ENCODE peak calls at places on chromosomes 6 and 20, in six cellular contexts. P is A549, E is IMR-90, M is H9, Y is OCI-LY7, W is mammary epithelial cell. Z is an unnamed sample.

GRCh38 chr20:44734938-44735337 is 10.7 kb upstream of the KCNK15 start:
- DNase-seq in P (peak), E (peak), M (no peak), Y (no peak), W (peak), Z (peak)

GRCh38 chr6:106520711-106521367 is 108.5 kb downstream of the RTN4IP1 start:
- DNase-seq in P (no peak), E (no peak), M (no peak), Y (peak), W (no peak), Z (no peak)

GRCh38 chr6:16180696-16181428 is 52.0 kb downstream of the MYLIP start:
- DNase-seq in P (no peak), E (no peak), M (no peak), Y (no peak), W (no peak), Z (no peak)

GRCh38 chr6:14726816-14727493 is 518.9 kb upstream of the JARID2 start:
- DNase-seq in P (no peak), E (peak), M (no peak), Y (no peak), W (no peak), Z (no peak)

GRCh38 chr6:1912731-1913130 is 303.0 kb downstream of the FOXC1 start:
- DNase-seq in P (no peak), E (no peak), M (no peak), Y (no peak), W (peak), Z (no peak)

GRCh38 chr20:38645980-38646858 is 44.6 kb downstream of the ARHGAP40 start:
- DNase-seq in P (peak), E (peak), M (peak), Y (peak), W (peak), Z (peak)

GRCh38 chr6:47097092-47097945 is 55.2 kb upstream of the ADGRF1 start:
- DNase-seq in P (peak), E (peak), M (peak), Y (peak), W (peak), Z (peak)

GRCh38 chr6:33314515-33314942 is 651 bp upstream of the TAPBP start:
- DNase-seq in P (peak), E (peak), M (peak), Y (peak), W (peak), Z (no peak)

GRCh38 chr20:61640171-61640570 is 388.1 kb downstream of the CDH4 start:
- DNase-seq in P (no peak), E (peak), M (no peak), Y (no peak), W (no peak), Z (no peak)

GRCh38 chr6:25324076-25324762 is 45.0 kb downstream of the CARMIL1 start:
- DNase-seq in P (no peak), E (no peak), M (no peak), Y (no peak), W (no peak), Z (no peak)

GRCh38 chr6:53492860-53493634 is 51.9 kb downstream of the GCLC start:
- DNase-seq in P (peak), E (peak), M (peak), Y (peak), W (peak), Z (no peak)

GRCh38 chr20:59802018-59802417 is 131.4 kb downstream of the SYCP2 start:
- DNase-seq in P (no peak), E (no peak), M (no peak), Y (no peak), W (no peak), Z (no peak)

GRCh38 chr20:29878777-29879442 is 1378.6 kb upstream of the DEFB115 start:
- DNase-seq in P (no peak), E (no peak), M (no peak), Y (no peak), W (no peak), Z (peak)

GRCh38 chr6:2086328-2087008 is 158.9 kb downstream of the GMDS start:
- DNase-seq in P (no peak), E (no peak), M (no peak), Y (no peak), W (no peak), Z (no peak)

GRCh38 chr20:18702736-18703135 is 110.8 kb upstream of the SCP2D1 start:
- DNase-seq in P (no peak), E (no peak), M (no peak), Y (no peak), W (peak), Z (peak)

GRCh38 chr6:21601932-21602390 is 8.4 kb downstream of the SOX4 start:
- DNase-seq in P (no peak), E (no peak), M (peak), Y (no peak), W (no peak), Z (no peak)

GRCh38 chr6:81766482-81767069 is 14.1 kb upstream of the TENT5A start:
- DNase-seq in P (no peak), E (peak), M (no peak), Y (no peak), W (peak), Z (no peak)

GRCh38 chr6:45902984-45903383 is 112.7 kb downstream of the CLIC5 start:
- DNase-seq in P (no peak), E (no peak), M (no peak), Y (no peak), W (no peak), Z (no peak)

GRCh38 chr20:17507032-17507431 is 24.1 kb downstream of the BFSP1 start:
- DNase-seq in P (no peak), E (no peak), M (no peak), Y (no peak), W (peak), Z (no peak)
- H3K4me2 ChIP-seq in P (no peak), E (no peak), M (no peak), Y (no peak), W (no peak), Z (no peak)

GRCh38 chr6:143546599-143546998 is 35.1 kb upstream of the FUCA2 start:
- DNase-seq in P (no peak), E (no peak), M (no peak), Y (no peak), W (no peak), Z (no peak)

GRCh38 chr6:143545165-143545564 is 33.6 kb upstream of the FUCA2 start:
- DNase-seq in P (no peak), E (no peak), M (no peak), Y (no peak), W (peak), Z (no peak)

GRCh38 chr6:143544019-143544681 is 32.6 kb upstream of the FUCA2 start:
- DNase-seq in P (no peak), E (no peak), M (no peak), Y (no peak), W (no peak), Z (no peak)

GRCh38 chr6:143543435-143543834 is 31.9 kb upstream of the FUCA2 start:
- DNase-seq in P (no peak), E (no peak), M (no peak), Y (no peak), W (no peak), Z (no peak)

GRCh38 chr6:143545976-143546547 is 34.5 kb upstream of the FUCA2 start:
- DNase-seq in P (no peak), E (peak), M (no peak), Y (no peak), W (peak), Z (no peak)
- H3K4me2 ChIP-seq in P (peak), E (peak), M (no peak), Y (no peak), W (no peak), Z (no peak)

GRCh38 chr6:35067234-35067633 is 73.9 kb downstream of the TCP11 start:
- DNase-seq in P (no peak), E (no peak), M (no peak), Y (no peak), W (no peak), Z (peak)
- H3K4me2 ChIP-seq in P (no peak), E (no peak), M (no peak), Y (no peak), W (no peak), Z (no peak)

DNA sequence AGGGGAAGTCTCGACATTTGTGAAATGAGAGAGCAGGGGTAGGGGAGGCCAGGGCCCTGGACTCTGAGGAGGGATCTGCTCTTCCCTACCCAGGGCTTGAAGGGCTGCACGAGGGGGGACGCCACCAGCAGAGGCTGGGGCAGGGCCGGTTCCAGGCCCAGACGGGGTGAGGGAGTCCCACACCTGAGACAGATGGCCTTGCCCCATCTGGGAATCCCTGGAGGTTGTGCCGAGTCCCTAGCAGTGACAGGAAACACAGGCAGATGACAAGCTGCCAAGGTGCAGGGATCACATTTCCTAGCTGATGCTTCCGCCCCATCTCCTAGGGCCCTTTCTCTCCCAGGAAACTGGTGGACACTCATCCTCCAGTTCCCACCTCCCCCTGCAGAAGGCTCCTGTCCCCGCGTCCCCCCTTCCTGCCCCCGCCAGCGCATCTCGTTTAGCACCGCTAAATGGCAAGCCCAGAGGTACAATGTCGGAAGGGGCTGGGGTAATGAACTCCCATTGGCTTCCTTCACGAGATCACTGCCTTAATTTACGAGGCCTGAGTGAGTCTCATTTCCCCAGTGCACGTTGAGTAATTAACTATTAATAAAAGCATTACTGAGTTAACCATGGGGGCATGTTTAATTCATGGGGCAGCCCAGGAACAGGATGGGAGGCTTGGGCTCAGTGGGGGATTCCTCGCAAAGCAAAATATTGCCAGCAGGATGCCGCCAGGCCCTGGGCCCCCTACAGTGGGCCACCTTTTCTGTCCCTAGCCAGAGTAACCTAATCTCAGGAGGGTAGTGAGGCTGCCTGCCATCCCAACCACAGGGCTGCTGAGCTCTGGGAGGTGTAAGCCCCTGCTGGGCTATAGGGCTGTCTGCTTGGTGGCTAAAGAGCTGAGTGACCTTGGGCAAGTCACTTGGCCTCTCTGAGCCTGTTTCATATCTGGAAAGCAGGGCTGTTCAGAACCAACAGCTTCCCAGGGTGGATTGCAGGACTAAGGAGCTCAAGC is 35.4 kb upstream of the CDH22 start:
- DNase-seq in P (no peak), E (no peak), M (no peak), Y (no peak), W (no peak), Z (peak)
- H3K4me2 ChIP-seq in P (no peak), E (no peak), M (no peak), Y (no peak), W (no peak), Z (peak)

Z was measured in osteoblast.